ENCODE peak calls at places on chromosomes 3 and 15, in six cellular contexts. E is A549, W is upper lobe of left lung, X is stomach, D is uterus, N is suprapubic skin. Q is an unnamed sample.
A peak's percentile ranks its signal among the peaks of the same experiment; 100 is the strongest.

GRCh38 chr3:71560665-71561064 is 22.9 kb downstream of the FOXP1 start:
- DNase-seq in X (no peak), N (no peak), E (no peak), W (no peak), D (no peak), Q (no peak)

GRCh38 chr3:77281721-77282120 is 241.8 kb downstream of the ROBO2 start:
- DNase-seq in W (peak; percentile 1), N (no peak), X (no peak), E (no peak), D (no peak), Q (no peak)

GRCh38 chr15:92407343-92407742 is 13.7 kb downstream of the ST8SIA2 start:
- DNase-seq in W (no peak), N (no peak), D (no peak), E (no peak), X (no peak), Q (no peak)

GRCh38 chr3:114411292-114411691 is 117.5 kb downstream of the TIGIT start:
- DNase-seq in X (no peak), W (no peak), N (no peak), E (no peak), D (no peak), Q (no peak)

GRCh38 chr3:192212335-192212734 is 515.0 kb downstream of the FGF12 start:
- DNase-seq in N (no peak), E (no peak), X (no peak), W (no peak), D (no peak), Q (no peak)

GRCh38 chr3:108662141-108662738 is 72.7 kb downstream of the DZIP3 start:
- DNase-seq in N (no peak), E (peak; percentile 69), W (no peak), X (no peak), D (no peak), Q (peak; percentile 9)

GRCh38 chr3:139441656-139442055 is 34.7 kb downstream of the RBP2 start:
- DNase-seq in D (no peak), W (no peak), E (no peak), X (no peak), N (no peak), Q (no peak)

GRCh38 chr15:92906038-92906437 is 5.9 kb downstream of the CHD2 start:
- DNase-seq in D (no peak), N (no peak), E (no peak), X (no peak), W (no peak), Q (no peak)

GRCh38 chr3:85933326-85933725 is 974.5 kb downstream of the CADM2 start:
- DNase-seq in X (no peak), D (no peak), E (no peak), W (no peak), N (no peak), Q (no peak)

GRCh38 chr3:99851955-99852354 is 34.3 kb downstream of the CMSS1 start:
- DNase-seq in D (no peak), E (no peak), N (no peak), W (no peak), X (no peak), Q (no peak)

GRCh38 chr15:31366169-31366734 is 39.6 kb downstream of the KLF13 start:
- DNase-seq in D (peak; percentile 62), W (no peak), E (no peak), X (no peak), N (no peak), Q (no peak)

GRCh38 chr15:67411491-67411890 is 109.4 kb upstream of the C15orf61 start:
- DNase-seq in D (no peak), W (no peak), E (no peak), X (no peak), N (no peak), Q (no peak)

GRCh38 chr3:129467934-129468333 is 27.9 kb downstream of the IFT122 start:
- DNase-seq in X (no peak), N (no peak), D (no peak), W (no peak), E (no peak), Q (no peak)

GRCh38 chr15:101137312-101137940 is 114.4 kb downstream of the CHSY1 start:
- DNase-seq in W (no peak), D (no peak), N (no peak), X (no peak), E (no peak), Q (no peak)

GRCh38 chr15:40859206-40859851 is 14.7 kb downstream of the RHOV start:
- DNase-seq in W (no peak), N (peak; percentile 92), D (peak; percentile 57), E (peak; percentile 88), X (peak; percentile 89), Q (peak; percentile 69)

GRCh38 chr3:42161050-42161935 is 70.1 kb downstream of the TRAK1 start:
- DNase-seq in E (no peak), X (no peak), D (no peak), W (no peak), N (no peak), Q (no peak)

GRCh38 chr3:184511741-184512140 is 49.8 kb upstream of the EPHB3 start:
- DNase-seq in N (no peak), D (no peak), X (no peak), E (no peak), W (no peak), Q (no peak)

GRCh38 chr15:89662893-89663673 is 7.8 kb upstream of the KIF7 start:
- DNase-seq in W (peak; percentile 66), X (peak; percentile 66), E (no peak), D (peak; percentile 56), N (no peak), Q (no peak)

GRCh38 chr15:31325432-31325975 is 1.1 kb upstream of the KLF13 start:
- DNase-seq in X (peak; percentile 64), E (no peak), N (no peak), W (no peak), D (peak; percentile 76), Q (no peak)

GRCh38 chr3:126748701-126749546 is 44.9 kb downstream of the CHCHD6 start:
- DNase-seq in N (peak; percentile 53), D (no peak), X (no peak), W (no peak), E (no peak), Q (no peak)

GRCh38 chr15:70473623-70474366 is 289.6 kb downstream of the UACA start:
- DNase-seq in N (no peak), X (no peak), D (peak; percentile 38), E (no peak), W (no peak), Q (no peak)

GRCh38 chr3:189419022-189419421 is 212.2 kb upstream of the TP63 start:
- DNase-seq in D (no peak), N (no peak), W (no peak), X (no peak), E (no peak), Q (no peak)

GRCh38 chr3:146165844-146166243 is 4.9 kb upstream of the PLOD2 start:
- DNase-seq in W (no peak), X (no peak), E (no peak), D (no peak), N (no peak), Q (no peak)
- TF ChIP-seq POLR2A in W (no peak), X (no peak), E (no peak), D (no peak), N (no peak), Q (no peak)

GRCh38 chr3:65953301-65953812 is 85.4 kb downstream of the MAGI1 start:
- DNase-seq in E (no peak), N (no peak), D (no peak), W (no peak), X (peak; percentile 93), Q (no peak)
- TF ChIP-seq POLR2A in E (no peak), N (no peak), D (no peak), W (no peak), X (no peak), Q (no peak)

GRCh38 chr15:75523011-75523410 is 56.1 kb downstream of the PTPN9 start:
- DNase-seq in X (no peak), W (no peak), E (no peak), D (no peak), N (no peak), Q (no peak)

DNA sequence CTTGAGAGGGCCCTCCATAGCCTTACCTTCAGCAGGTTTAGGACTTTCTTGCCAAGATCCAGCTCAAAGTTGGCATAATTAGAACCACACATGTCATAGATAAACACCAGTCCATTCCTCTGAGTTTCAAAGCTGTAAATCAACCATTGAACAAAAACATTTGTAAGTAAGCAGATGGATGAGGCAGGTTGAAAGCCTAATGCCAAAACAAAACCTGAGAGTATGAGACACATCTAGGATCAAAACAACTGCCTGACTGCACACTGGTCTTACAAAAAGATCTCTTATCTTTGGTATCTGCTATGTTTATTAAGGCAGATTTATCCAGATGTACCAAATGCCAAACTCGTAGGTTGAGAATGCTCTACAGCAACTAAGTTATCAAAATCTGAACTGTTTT is 61.9 kb downstream of the PTPN9 start:
- DNase-seq in E (no peak), N (no peak), W (no peak), D (no peak), X (no peak), Q (no peak)
- TF ChIP-seq POLR2A in E (no peak), N (no peak), W (no peak), D (no peak), X (no peak), Q (no peak)

GRCh38 chr3:161069441-161070251 is 35.5 kb downstream of the B3GALNT1 start:
- DNase-seq in E (peak; percentile 9), X (no peak), W (no peak), D (no peak), N (no peak), Q (peak; percentile 13)
- TF ChIP-seq POLR2A in E (no peak), X (no peak), W (no peak), D (no peak), N (no peak), Q (no peak)

GRCh38 chr15:38706956-38707355 is 142.3 kb upstream of the RASGRP1 start:
- DNase-seq in D (no peak), X (no peak), E (no peak), W (no peak), N (no peak), Q (no peak)
- TF ChIP-seq POLR2A in D (no peak), X (no peak), E (no peak), W (no peak), N (no peak), Q (no peak)

GRCh38 chr15:29110176-29110575 is 159.4 kb downstream of the NSMCE3 start:
- DNase-seq in X (no peak), W (no peak), D (no peak), N (no peak), E (no peak), Q (no peak)
- TF ChIP-seq POLR2A in X (no peak), W (no peak), D (no peak), N (no peak), E (no peak), Q (no peak)

DNA sequence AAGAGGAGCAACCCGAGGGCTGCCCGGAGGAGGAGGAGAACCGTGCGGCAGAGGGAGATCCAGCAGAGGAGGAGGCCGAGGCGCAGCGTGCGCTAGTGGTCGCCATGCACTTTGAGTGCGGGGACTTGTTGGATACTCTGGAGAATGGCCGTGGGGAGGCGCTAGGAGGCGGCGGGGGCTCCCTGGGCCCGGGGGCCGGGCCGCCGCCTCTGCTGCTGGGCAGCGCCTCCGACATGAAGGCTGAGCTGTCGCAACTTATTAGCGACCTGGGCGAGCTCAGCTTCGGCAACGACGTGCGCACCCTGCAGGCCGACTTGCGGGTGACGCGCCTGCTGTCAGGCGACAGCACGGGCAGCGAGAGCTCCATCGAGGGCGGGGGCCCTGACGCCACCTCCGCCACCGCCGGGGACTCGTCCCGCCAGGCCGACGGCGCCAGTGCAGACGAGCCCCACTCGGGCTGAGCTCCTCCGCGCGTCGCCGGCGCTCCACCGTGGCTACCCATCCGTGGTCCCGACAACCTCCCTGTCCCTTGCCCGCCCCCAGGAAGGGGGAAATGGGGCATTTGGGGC is 2.0 kb downstream of the FAM43A start:
- DNase-seq in X (peak; percentile 79), D (peak; percentile 54), N (peak; percentile 83), W (peak; percentile 94), E (peak; percentile 76), Q (peak; percentile 61)
- TF ChIP-seq POLR2A in X (no peak), D (no peak), N (no peak), W (no peak), E (no peak), Q (no peak)

GRCh38 chr3:52533623-52534280 is at the start of gene NT5DC2:
- DNase-seq in D (peak; percentile 64), X (peak; percentile 80), E (peak; percentile 69), W (peak; percentile 94), N (peak; percentile 74), Q (peak; percentile 93)
- TF ChIP-seq POLR2A in D (peak; percentile 22), X (no peak), E (peak; percentile 38), W (no peak), N (no peak), Q (no peak)